ENCODE peak calls at places on chromosomes 1 and 21, in four cellular contexts. One of them, this sample, is unnamed.

GRCh38 chr21:35974801-35975200 is 85.5 kb downstream of the SETD4 start:
- DNase-seq in stimulated activated CD4-positive, alpha-beta T cell treated with anti-CD3 and anti-CD28 coated beads, Interleukin-1b, Interleukin-23, amount 100 ng/mL, for 4 hours: no peak
- DNase-seq in anterior cingulate cortex: no peak
- DNase-seq in NCI-H1105: no peak
- DNase-seq in this sample: peak

GRCh38 chr1:93178418-93178817 is 1.8 kb downstream of the TMED5 start:
- DNase-seq in stimulated activated CD4-positive, alpha-beta T cell treated with anti-CD3 and anti-CD28 coated beads, Interleukin-1b, Interleukin-23, amount 100 ng/mL, for 4 hours: no peak
- DNase-seq in anterior cingulate cortex: no peak
- DNase-seq in NCI-H1105: no peak
- DNase-seq in this sample: no peak

GRCh38 chr1:246343251-246343650 is 163.8 kb downstream of the SMYD3 start:
- DNase-seq in stimulated activated CD4-positive, alpha-beta T cell treated with anti-CD3 and anti-CD28 coated beads, Interleukin-1b, Interleukin-23, amount 100 ng/mL, for 4 hours: no peak
- DNase-seq in anterior cingulate cortex: no peak
- DNase-seq in NCI-H1105: no peak
- DNase-seq in this sample: no peak

GRCh38 chr1:61049850-61050540 is 32.4 kb upstream of the NFIA start:
- DNase-seq in stimulated activated CD4-positive, alpha-beta T cell treated with anti-CD3 and anti-CD28 coated beads, Interleukin-1b, Interleukin-23, amount 100 ng/mL, for 4 hours: peak
- DNase-seq in anterior cingulate cortex: peak
- DNase-seq in NCI-H1105: peak
- DNase-seq in this sample: peak

GRCh38 chr1:43143441-43143888 is 28.6 kb downstream of the EBNA1BP2 start:
- DNase-seq in stimulated activated CD4-positive, alpha-beta T cell treated with anti-CD3 and anti-CD28 coated beads, Interleukin-1b, Interleukin-23, amount 100 ng/mL, for 4 hours: no peak
- DNase-seq in anterior cingulate cortex: no peak
- DNase-seq in NCI-H1105: no peak
- DNase-seq in this sample: no peak

GRCh38 chr1:14928886-14929546 is 224.5 kb upstream of the TMEM51 start:
- DNase-seq in stimulated activated CD4-positive, alpha-beta T cell treated with anti-CD3 and anti-CD28 coated beads, Interleukin-1b, Interleukin-23, amount 100 ng/mL, for 4 hours: no peak
- DNase-seq in anterior cingulate cortex: no peak
- DNase-seq in NCI-H1105: no peak
- DNase-seq in this sample: no peak

GRCh38 chr1:99481391-99481996 is 164.4 kb upstream of the PALMD start:
- DNase-seq in stimulated activated CD4-positive, alpha-beta T cell treated with anti-CD3 and anti-CD28 coated beads, Interleukin-1b, Interleukin-23, amount 100 ng/mL, for 4 hours: peak
- DNase-seq in anterior cingulate cortex: no peak
- DNase-seq in NCI-H1105: peak
- DNase-seq in this sample: peak

GRCh38 chr21:44880762-44881585 is 7.5 kb upstream of the PTTG1IP start:
- DNase-seq in stimulated activated CD4-positive, alpha-beta T cell treated with anti-CD3 and anti-CD28 coated beads, Interleukin-1b, Interleukin-23, amount 100 ng/mL, for 4 hours: no peak
- DNase-seq in anterior cingulate cortex: no peak
- DNase-seq in NCI-H1105: no peak
- DNase-seq in this sample: no peak

GRCh38 chr1:63908016-63908415 is 134.2 kb downstream of the ROR1 start:
- DNase-seq in stimulated activated CD4-positive, alpha-beta T cell treated with anti-CD3 and anti-CD28 coated beads, Interleukin-1b, Interleukin-23, amount 100 ng/mL, for 4 hours: no peak
- DNase-seq in anterior cingulate cortex: no peak
- DNase-seq in NCI-H1105: no peak
- DNase-seq in this sample: no peak

GRCh38 chr1:51421961-51422360 is 91.6 kb upstream of the TTC39A start:
- DNase-seq in stimulated activated CD4-positive, alpha-beta T cell treated with anti-CD3 and anti-CD28 coated beads, Interleukin-1b, Interleukin-23, amount 100 ng/mL, for 4 hours: no peak
- DNase-seq in anterior cingulate cortex: no peak
- DNase-seq in NCI-H1105: peak
- DNase-seq in this sample: peak

GRCh38 chr1:98030976-98031375 is 110.1 kb upstream of the DPYD start:
- DNase-seq in stimulated activated CD4-positive, alpha-beta T cell treated with anti-CD3 and anti-CD28 coated beads, Interleukin-1b, Interleukin-23, amount 100 ng/mL, for 4 hours: no peak
- DNase-seq in anterior cingulate cortex: no peak
- DNase-seq in NCI-H1105: no peak
- DNase-seq in this sample: no peak

GRCh38 chr1:210822897-210823296 is 311.1 kb downstream of the KCNH1 start:
- DNase-seq in stimulated activated CD4-positive, alpha-beta T cell treated with anti-CD3 and anti-CD28 coated beads, Interleukin-1b, Interleukin-23, amount 100 ng/mL, for 4 hours: no peak
- DNase-seq in anterior cingulate cortex: no peak
- DNase-seq in NCI-H1105: no peak
- DNase-seq in this sample: no peak

GRCh38 chr1:145918992-145919939 is 749 bp upstream of the PEX11B start:
- DNase-seq in stimulated activated CD4-positive, alpha-beta T cell treated with anti-CD3 and anti-CD28 coated beads, Interleukin-1b, Interleukin-23, amount 100 ng/mL, for 4 hours: no peak
- DNase-seq in anterior cingulate cortex: peak
- DNase-seq in NCI-H1105: no peak
- DNase-seq in this sample: peak

GRCh38 chr1:93828437-93828756 is 50.6 kb downstream of the DNTTIP2 start:
- DNase-seq in stimulated activated CD4-positive, alpha-beta T cell treated with anti-CD3 and anti-CD28 coated beads, Interleukin-1b, Interleukin-23, amount 100 ng/mL, for 4 hours: no peak
- DNase-seq in anterior cingulate cortex: no peak
- DNase-seq in NCI-H1105: no peak
- DNase-seq in this sample: no peak

GRCh38 chr1:198118136-198118535 is 38.7 kb upstream of the NEK7 start:
- DNase-seq in stimulated activated CD4-positive, alpha-beta T cell treated with anti-CD3 and anti-CD28 coated beads, Interleukin-1b, Interleukin-23, amount 100 ng/mL, for 4 hours: no peak
- DNase-seq in anterior cingulate cortex: no peak
- DNase-seq in NCI-H1105: no peak
- DNase-seq in this sample: no peak

GRCh38 chr1:12085643-12086260 is 22.6 kb downstream of the TNFRSF8 start:
- DNase-seq in stimulated activated CD4-positive, alpha-beta T cell treated with anti-CD3 and anti-CD28 coated beads, Interleukin-1b, Interleukin-23, amount 100 ng/mL, for 4 hours: no peak
- DNase-seq in anterior cingulate cortex: no peak
- DNase-seq in NCI-H1105: no peak
- DNase-seq in this sample: no peak

GRCh38 chr1:110056284-110056680 is 14.2 kb downstream of the ALX3 start:
- DNase-seq in stimulated activated CD4-positive, alpha-beta T cell treated with anti-CD3 and anti-CD28 coated beads, Interleukin-1b, Interleukin-23, amount 100 ng/mL, for 4 hours: no peak
- DNase-seq in anterior cingulate cortex: no peak
- DNase-seq in NCI-H1105: no peak
- DNase-seq in this sample: no peak

GRCh38 chr1:173418107-173418985 is 58.8 kb upstream of the PRDX6 start:
- DNase-seq in stimulated activated CD4-positive, alpha-beta T cell treated with anti-CD3 and anti-CD28 coated beads, Interleukin-1b, Interleukin-23, amount 100 ng/mL, for 4 hours: no peak
- DNase-seq in anterior cingulate cortex: no peak
- DNase-seq in NCI-H1105: no peak
- DNase-seq in this sample: peak

GRCh38 chr1:113452921-113453770 is 62.8 kb downstream of the MAGI3 start:
- DNase-seq in stimulated activated CD4-positive, alpha-beta T cell treated with anti-CD3 and anti-CD28 coated beads, Interleukin-1b, Interleukin-23, amount 100 ng/mL, for 4 hours: no peak
- DNase-seq in anterior cingulate cortex: no peak
- DNase-seq in NCI-H1105: no peak
- DNase-seq in this sample: peak

GRCh38 chr1:162873671-162874666 is 13.0 kb upstream of the CCDC190 start:
- DNase-seq in stimulated activated CD4-positive, alpha-beta T cell treated with anti-CD3 and anti-CD28 coated beads, Interleukin-1b, Interleukin-23, amount 100 ng/mL, for 4 hours: no peak
- DNase-seq in anterior cingulate cortex: no peak
- DNase-seq in NCI-H1105: no peak
- DNase-seq in this sample: peak

GRCh38 chr1:41357451-41358151 is 3.6 kb upstream of the FOXO6 start:
- DNase-seq in stimulated activated CD4-positive, alpha-beta T cell treated with anti-CD3 and anti-CD28 coated beads, Interleukin-1b, Interleukin-23, amount 100 ng/mL, for 4 hours: no peak
- DNase-seq in anterior cingulate cortex: no peak
- DNase-seq in NCI-H1105: peak
- DNase-seq in this sample: no peak

GRCh38 chr1:221487781-221488520 is 253.9 kb downstream of the DUSP10 start:
- DNase-seq in stimulated activated CD4-positive, alpha-beta T cell treated with anti-CD3 and anti-CD28 coated beads, Interleukin-1b, Interleukin-23, amount 100 ng/mL, for 4 hours: no peak
- DNase-seq in anterior cingulate cortex: no peak
- DNase-seq in NCI-H1105: no peak
- DNase-seq in this sample: no peak

GRCh38 chr1:66210653-66211052 is 323.3 kb upstream of the SGIP1 start:
- DNase-seq in stimulated activated CD4-positive, alpha-beta T cell treated with anti-CD3 and anti-CD28 coated beads, Interleukin-1b, Interleukin-23, amount 100 ng/mL, for 4 hours: no peak
- DNase-seq in anterior cingulate cortex: no peak
- DNase-seq in NCI-H1105: no peak
- DNase-seq in this sample: no peak

GRCh38 chr1:8706995-8707396 is 110.4 kb downstream of the RERE start:
- DNase-seq in stimulated activated CD4-positive, alpha-beta T cell treated with anti-CD3 and anti-CD28 coated beads, Interleukin-1b, Interleukin-23, amount 100 ng/mL, for 4 hours: no peak
- DNase-seq in anterior cingulate cortex: no peak
- DNase-seq in NCI-H1105: peak
- DNase-seq in this sample: peak

GRCh38 chr1:27377760-27378495 is 3.3 kb upstream of the FCN3 start:
- DNase-seq in stimulated activated CD4-positive, alpha-beta T cell treated with anti-CD3 and anti-CD28 coated beads, Interleukin-1b, Interleukin-23, amount 100 ng/mL, for 4 hours: no peak
- DNase-seq in anterior cingulate cortex: no peak
- DNase-seq in NCI-H1105: no peak
- DNase-seq in this sample: peak

GRCh38 chr1:94597701-94598100 is 56.1 kb upstream of the F3 start:
- DNase-seq in stimulated activated CD4-positive, alpha-beta T cell treated with anti-CD3 and anti-CD28 coated beads, Interleukin-1b, Interleukin-23, amount 100 ng/mL, for 4 hours: no peak
- DNase-seq in anterior cingulate cortex: no peak
- DNase-seq in NCI-H1105: no peak
- DNase-seq in this sample: no peak

GRCh38 chr21:39581414-39581813 is 31.3 kb upstream of the B3GALT5 start:
- DNase-seq in stimulated activated CD4-positive, alpha-beta T cell treated with anti-CD3 and anti-CD28 coated beads, Interleukin-1b, Interleukin-23, amount 100 ng/mL, for 4 hours: no peak
- DNase-seq in anterior cingulate cortex: no peak
- DNase-seq in NCI-H1105: no peak
- DNase-seq in this sample: no peak

GRCh38 chr1:178122283-178122682 is 28.4 kb downstream of the RASAL2 start:
- DNase-seq in stimulated activated CD4-positive, alpha-beta T cell treated with anti-CD3 and anti-CD28 coated beads, Interleukin-1b, Interleukin-23, amount 100 ng/mL, for 4 hours: no peak
- DNase-seq in anterior cingulate cortex: no peak
- DNase-seq in NCI-H1105: no peak
- DNase-seq in this sample: no peak

GRCh38 chr1:218463194-218464156 is 118.3 kb downstream of the TGFB2 start:
- DNase-seq in stimulated activated CD4-positive, alpha-beta T cell treated with anti-CD3 and anti-CD28 coated beads, Interleukin-1b, Interleukin-23, amount 100 ng/mL, for 4 hours: no peak
- DNase-seq in anterior cingulate cortex: no peak
- DNase-seq in NCI-H1105: no peak
- DNase-seq in this sample: no peak

GRCh38 chr1:115648717-115649691 is 7.2 kb downstream of the VANGL1 start:
- DNase-seq in stimulated activated CD4-positive, alpha-beta T cell treated with anti-CD3 and anti-CD28 coated beads, Interleukin-1b, Interleukin-23, amount 100 ng/mL, for 4 hours: no peak
- DNase-seq in anterior cingulate cortex: no peak
- DNase-seq in NCI-H1105: no peak
- DNase-seq in this sample: no peak

GRCh38 chr1:174974711-174975111 is 25.0 kb upstream of the CACYBP start:
- DNase-seq in stimulated activated CD4-positive, alpha-beta T cell treated with anti-CD3 and anti-CD28 coated beads, Interleukin-1b, Interleukin-23, amount 100 ng/mL, for 4 hours: no peak
- DNase-seq in anterior cingulate cortex: no peak
- DNase-seq in NCI-H1105: no peak
- DNase-seq in this sample: no peak

GRCh38 chr1:172476218-172476811 is 32.4 kb upstream of the PIGC start:
- DNase-seq in stimulated activated CD4-positive, alpha-beta T cell treated with anti-CD3 and anti-CD28 coated beads, Interleukin-1b, Interleukin-23, amount 100 ng/mL, for 4 hours: no peak
- DNase-seq in anterior cingulate cortex: no peak
- DNase-seq in NCI-H1105: no peak
- DNase-seq in this sample: no peak

GRCh38 chr1:99565606-99566289 is 80.2 kb upstream of the PALMD start:
- DNase-seq in stimulated activated CD4-positive, alpha-beta T cell treated with anti-CD3 and anti-CD28 coated beads, Interleukin-1b, Interleukin-23, amount 100 ng/mL, for 4 hours: no peak
- DNase-seq in anterior cingulate cortex: no peak
- DNase-seq in NCI-H1105: no peak
- DNase-seq in this sample: no peak

GRCh38 chr1:68269637-68270430 is 37.5 kb upstream of the WLS start:
- DNase-seq in stimulated activated CD4-positive, alpha-beta T cell treated with anti-CD3 and anti-CD28 coated beads, Interleukin-1b, Interleukin-23, amount 100 ng/mL, for 4 hours: no peak
- DNase-seq in anterior cingulate cortex: no peak
- DNase-seq in NCI-H1105: no peak
- DNase-seq in this sample: no peak

GRCh38 chr1:24536391-24536840 is 19.5 kb upstream of the NCMAP start:
- DNase-seq in stimulated activated CD4-positive, alpha-beta T cell treated with anti-CD3 and anti-CD28 coated beads, Interleukin-1b, Interleukin-23, amount 100 ng/mL, for 4 hours: peak
- DNase-seq in anterior cingulate cortex: no peak
- DNase-seq in NCI-H1105: no peak
- DNase-seq in this sample: no peak

This sample was measured in NCI-H146.